ENCODE peak calls at places on chromosomes 6 and 20, in nine cellular contexts. Q, D, R, S, K, G, N, P and J are unnamed samples.

GRCh38 chr6:69865126-69865525 is 1.2 kb upstream of the COL19A1 start:
- DNase-seq in Q (no peak), R (no peak), N (no peak), S (no peak), K (no peak), G (no peak), D (no peak), P (no peak), J (no peak)

GRCh38 chr6:31836036-31836675 is 8.6 kb downstream of the HSPA1B start:
- DNase-seq in Q (no peak), S (no peak), G (no peak), P (no peak), R (peak), K (peak), D (no peak), N (no peak), J (no peak)

GRCh38 chr6:18488004-18488403 is 100.9 kb downstream of the RNF144B start:
- DNase-seq in S (no peak), Q (no peak), G (no peak), D (no peak), N (no peak), R (no peak), K (no peak), P (no peak), J (no peak)

GRCh38 chr6:105591053-105591452 is 188.2 kb upstream of the PREP start:
- DNase-seq in G (no peak), Q (no peak), K (no peak), N (no peak), S (no peak), R (no peak), P (no peak), D (no peak), J (no peak)

GRCh38 chr6:103797738-103798137 is 1062.0 kb downstream of the HACE1 start:
- DNase-seq in R (no peak), D (no peak), Q (no peak), G (no peak), K (no peak), N (no peak), P (no peak), S (no peak), J (no peak)

GRCh38 chr6:155187994-155188706 is 75.7 kb upstream of the CLDN20 start:
- DNase-seq in R (no peak), Q (no peak), S (no peak), K (no peak), N (no peak), P (no peak), D (no peak), G (no peak), J (no peak)

GRCh38 chr6:80767808-80768207 is 661.3 kb downstream of the BCKDHB start:
- DNase-seq in N (no peak), G (no peak), R (peak), Q (no peak), P (peak), D (no peak), S (no peak), K (no peak), J (peak)

GRCh38 chr6:109308018-109308492 is 74.2 kb downstream of the CD164 start:
- DNase-seq in G (no peak), D (no peak), Q (peak), P (no peak), K (peak), S (no peak), R (peak), N (no peak), J (peak)

GRCh38 chr6:142118926-142119325 is 13.8 kb upstream of the GJE1 start:
- DNase-seq in N (no peak), G (no peak), R (no peak), P (no peak), D (no peak), K (no peak), S (no peak), Q (no peak), J (no peak)

GRCh38 chr6:51060262-51060762 is 241.6 kb downstream of the TFAP2B start:
- DNase-seq in G (no peak), D (no peak), S (no peak), R (no peak), Q (no peak), P (no peak), K (no peak), N (no peak), J (no peak)

GRCh38 chr6:169665289-169665688 is 36.5 kb downstream of the WDR27 start:
- DNase-seq in P (no peak), G (no peak), D (no peak), S (no peak), Q (no peak), N (no peak), R (no peak), K (no peak), J (no peak)

GRCh38 chr6:106685833-106686232 is 56.5 kb downstream of the QRSL1 start:
- DNase-seq in K (no peak), P (no peak), S (no peak), N (no peak), R (no peak), D (no peak), G (no peak), Q (no peak), J (no peak)

GRCh38 chr6:5125152-5126006 is 40.2 kb downstream of the PPP1R3G start:
- DNase-seq in Q (no peak), P (no peak), D (no peak), K (no peak), S (no peak), N (no peak), R (no peak), G (no peak), J (peak)

GRCh38 chr6:89048985-89049384 is 31.6 kb upstream of the PNRC1 start:
- DNase-seq in Q (no peak), S (no peak), N (no peak), R (no peak), K (no peak), G (no peak), P (no peak), D (no peak), J (no peak)

GRCh38 chr20:40683221-40683893 is 5.7 kb downstream of the MAFB start:
- DNase-seq in R (peak), D (no peak), K (no peak), S (peak), P (no peak), Q (no peak), N (no peak), G (no peak), J (no peak)

GRCh38 chr6:56851541-56852248 is 103.2 kb upstream of the BEND6 start:
- DNase-seq in G (no peak), N (no peak), K (peak), P (peak), D (peak), Q (peak), R (peak), S (no peak), J (no peak)

GRCh38 chr20:3323398-3323797 is 84.1 kb downstream of the DNAAF9 start:
- DNase-seq in G (no peak), R (no peak), N (no peak), P (no peak), K (peak), D (no peak), S (no peak), Q (no peak), J (no peak)

GRCh38 chr6:140107216-140107615 is 732.8 kb upstream of the CITED2 start:
- DNase-seq in D (no peak), P (no peak), N (no peak), S (no peak), K (no peak), R (no peak), Q (no peak), G (no peak), J (no peak)

GRCh38 chr20:23159923-23160445 is 73.9 kb upstream of the CD93 start:
- DNase-seq in Q (no peak), N (no peak), R (no peak), G (no peak), D (no peak), S (no peak), K (peak), P (no peak), J (no peak)

GRCh38 chr20:1333462-1334369 is 4.8 kb upstream of the SDCBP2 start:
- DNase-seq in S (no peak), P (no peak), Q (no peak), R (no peak), G (no peak), D (no peak), N (peak), K (no peak), J (no peak)

GRCh38 chr6:131917318-131917717 is 33.9 kb downstream of the CCN2 start:
- DNase-seq in Q (no peak), P (no peak), R (no peak), D (no peak), N (no peak), S (no peak), K (no peak), G (no peak), J (no peak)

GRCh38 chr6:353642-354614 is 37.6 kb upstream of the IRF4 start:
- DNase-seq in N (no peak), D (no peak), Q (peak), P (no peak), G (no peak), R (no peak), K (no peak), S (peak), J (no peak)

GRCh38 chr6:149560736-149561135 is 5.4 kb upstream of the GINM1 start:
- DNase-seq in Q (no peak), D (no peak), P (no peak), K (peak), R (no peak), N (no peak), G (no peak), S (no peak), J (no peak)

GRCh38 chr20:5065489-5066383 is 54.0 kb downstream of the PCNA start:
- DNase-seq in Q (peak), S (no peak), P (no peak), N (no peak), K (peak), G (peak), D (no peak), R (peak), J (peak)

GRCh38 chr20:17568972-17569471 is 853 bp upstream of the DSTN start:
- DNase-seq in G (no peak), D (peak), N (peak), K (peak), Q (peak), P (peak), S (peak), R (peak), J (peak)

GRCh38 chr20:60152792-60153191 is 194.6 kb downstream of the CDH26 start:
- DNase-seq in P (no peak), D (no peak), S (no peak), G (no peak), Q (no peak), R (no peak), N (no peak), K (no peak), J (no peak)

GRCh38 chr6:12582421-12583110 is 134.0 kb upstream of the PHACTR1 start:
- DNase-seq in R (no peak), N (no peak), K (no peak), P (no peak), S (no peak), Q (no peak), G (no peak), D (no peak), J (no peak)

GRCh38 chr20:48722002-48722731 is 105.6 kb downstream of the PREX1 start:
- DNase-seq in K (peak), P (no peak), N (peak), D (no peak), S (no peak), G (no peak), R (no peak), Q (peak), J (no peak)

GRCh38 chr20:19907326-19908056 is 109.7 kb upstream of the NAA20 start:
- DNase-seq in R (no peak), P (no peak), K (no peak), N (no peak), G (no peak), Q (no peak), D (no peak), S (no peak), J (no peak)

GRCh38 chr6:24719125-24719931 is at the start of gene C6orf62:
- DNase-seq in P (peak), S (peak), Q (peak), G (no peak), K (peak), N (peak), R (peak), D (no peak), J (no peak)

GRCh38 chr6:1864496-1864895 is 254.8 kb downstream of the FOXC1 start:
- DNase-seq in Q (no peak), N (no peak), R (no peak), K (no peak), P (no peak), S (no peak), G (no peak), D (no peak), J (no peak)

GRCh38 chr20:58457083-58457680 is 58.0 kb downstream of the APCDD1L start:
- DNase-seq in G (no peak), N (no peak), K (no peak), P (no peak), R (no peak), S (no peak), Q (no peak), D (no peak), J (no peak)
- TF ChIP-seq POLR2A in G (no peak), N (no peak), K (no peak), P (no peak), R (no peak), S (no peak), Q (no peak), D (no peak), J (no peak)

DNA sequence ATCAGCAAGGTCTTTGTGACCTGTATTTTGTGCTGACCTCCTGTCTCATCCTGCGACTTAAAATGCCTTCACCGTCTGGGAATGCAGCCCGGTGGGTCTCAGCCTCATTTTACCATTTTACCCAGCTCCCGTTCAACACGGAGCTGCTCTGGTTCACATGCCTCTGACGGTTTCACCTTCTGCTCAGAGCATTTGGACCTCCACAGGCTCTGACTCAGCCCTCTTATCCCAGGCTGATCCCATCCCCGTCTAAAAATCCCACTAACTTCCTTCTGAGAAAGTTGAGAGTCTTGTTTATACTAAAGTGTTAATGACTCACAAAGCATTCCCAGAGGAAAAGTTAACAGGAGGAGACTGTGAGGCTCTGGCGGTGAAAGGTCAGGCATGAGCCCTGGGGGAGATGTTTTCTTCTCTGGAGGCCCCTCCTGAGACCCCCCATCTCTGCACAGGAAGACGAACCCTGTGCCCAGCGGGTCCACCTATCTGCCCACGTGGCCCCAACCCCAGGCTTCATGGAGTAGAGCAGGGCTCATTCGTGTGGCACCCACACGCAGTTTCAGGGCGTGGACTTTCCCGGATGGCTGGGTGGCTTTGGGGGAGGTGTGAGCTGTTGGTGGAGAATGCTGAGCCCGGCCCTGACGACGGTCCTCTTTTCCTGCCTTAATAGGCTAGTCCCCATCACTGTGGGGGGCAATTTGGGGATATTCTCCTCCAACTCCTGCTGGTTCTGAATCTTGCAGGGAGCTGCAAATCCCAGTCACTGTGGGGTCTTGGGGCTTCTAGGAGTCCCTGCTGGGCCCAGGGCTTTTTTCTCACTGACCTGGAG is 3.3 kb upstream of the BIRC7 start:
- DNase-seq in S (peak), N (no peak), P (no peak), D (no peak), G (no peak), Q (no peak), R (no peak), K (no peak), J (peak)
- TF ChIP-seq POLR2A in S (no peak), N (no peak), P (no peak), D (no peak), G (no peak), Q (no peak), R (no peak), K (no peak), J (no peak)

GRCh38 chr20:50292324-50293243 is 102.0 kb downstream of the CEBPB start:
- DNase-seq in D (no peak), S (peak), R (peak), K (peak), P (peak), Q (peak), G (peak), N (peak), J (peak)
- TF ChIP-seq POLR2A in D (no peak), S (peak), R (peak), K (no peak), P (peak), Q (no peak), G (no peak), N (no peak), J (peak)

GRCh38 chr20:24948939-24949679 is at the start of gene CST7:
- DNase-seq in R (no peak), Q (peak), S (peak), K (no peak), D (peak), N (peak), G (no peak), P (no peak), J (no peak)
- TF ChIP-seq POLR2A in R (no peak), Q (no peak), S (peak), K (no peak), D (no peak), N (no peak), G (no peak), P (no peak), J (no peak)

GRCh38 chr20:51022227-51022802 is 592 bp downstream of the KCNG1 start:
- DNase-seq in N (no peak), P (no peak), K (no peak), Q (no peak), S (no peak), G (no peak), R (no peak), D (no peak), J (no peak)

GRCh38 chr20:51023617-51024155 is 779 bp upstream of the KCNG1 start:
- DNase-seq in N (no peak), G (no peak), Q (no peak), S (peak), K (no peak), R (no peak), D (no peak), P (no peak), J (no peak)

GRCh38 chr20:51021067-51022025 is 1.6 kb downstream of the KCNG1 start:
- DNase-seq in Q (no peak), R (no peak), S (no peak), K (no peak), P (no peak), N (no peak), G (no peak), D (no peak), J (no peak)

GRCh38 chr20:51024761-51025160 is 1.9 kb upstream of the KCNG1 start:
- DNase-seq in D (no peak), R (no peak), K (no peak), P (no peak), N (no peak), S (no peak), Q (no peak), G (no peak), J (no peak)

DNA sequence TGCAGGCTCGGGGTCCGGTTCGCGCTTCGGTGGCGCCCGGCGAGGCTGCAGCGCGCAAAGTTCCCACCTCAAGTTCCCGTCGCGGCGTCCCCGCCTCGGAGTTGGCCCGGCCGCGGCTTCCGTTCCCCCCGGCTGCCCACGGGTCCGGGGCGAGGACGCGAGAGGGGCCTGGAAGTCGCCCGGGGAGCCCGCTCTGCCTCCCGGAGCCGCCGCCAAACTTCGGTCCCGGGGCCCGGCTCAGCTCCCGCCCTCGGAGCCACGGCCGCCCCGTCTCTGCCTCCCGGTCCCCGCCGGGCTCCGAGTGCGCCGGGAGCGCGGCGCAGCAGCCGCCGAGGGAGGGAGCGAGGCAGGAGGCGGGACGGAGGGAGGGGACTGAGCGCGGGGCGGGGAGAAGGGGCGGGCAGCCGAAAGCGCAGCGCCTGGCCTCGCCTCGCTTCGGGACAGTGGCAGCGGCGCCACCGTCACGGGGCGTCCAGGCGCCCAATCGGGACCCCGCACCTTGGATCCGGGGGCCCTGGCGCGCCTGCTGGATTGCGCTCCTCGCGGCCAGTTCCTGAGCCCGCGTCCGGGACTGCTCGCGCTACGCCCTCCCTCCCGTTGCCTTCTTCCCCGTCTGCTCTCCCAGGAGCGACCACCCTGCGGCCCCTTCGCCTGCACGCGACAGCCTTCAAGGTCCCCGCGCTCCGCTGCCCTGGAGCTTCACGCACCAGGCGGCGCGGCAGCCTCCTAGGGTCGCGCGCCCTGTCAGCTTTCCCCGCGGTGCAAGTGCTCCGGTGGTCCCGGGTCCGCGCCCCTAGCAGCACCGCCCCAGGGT is at the start of gene KCNG1:
- DNase-seq in K (peak), R (peak), G (no peak), N (peak), Q (peak), D (peak), S (peak), P (peak), J (no peak)
- TF ChIP-seq POLR2A in K (no peak), R (peak), G (peak), N (peak), Q (no peak), D (no peak), S (no peak), P (peak), J (peak)

DNA sequence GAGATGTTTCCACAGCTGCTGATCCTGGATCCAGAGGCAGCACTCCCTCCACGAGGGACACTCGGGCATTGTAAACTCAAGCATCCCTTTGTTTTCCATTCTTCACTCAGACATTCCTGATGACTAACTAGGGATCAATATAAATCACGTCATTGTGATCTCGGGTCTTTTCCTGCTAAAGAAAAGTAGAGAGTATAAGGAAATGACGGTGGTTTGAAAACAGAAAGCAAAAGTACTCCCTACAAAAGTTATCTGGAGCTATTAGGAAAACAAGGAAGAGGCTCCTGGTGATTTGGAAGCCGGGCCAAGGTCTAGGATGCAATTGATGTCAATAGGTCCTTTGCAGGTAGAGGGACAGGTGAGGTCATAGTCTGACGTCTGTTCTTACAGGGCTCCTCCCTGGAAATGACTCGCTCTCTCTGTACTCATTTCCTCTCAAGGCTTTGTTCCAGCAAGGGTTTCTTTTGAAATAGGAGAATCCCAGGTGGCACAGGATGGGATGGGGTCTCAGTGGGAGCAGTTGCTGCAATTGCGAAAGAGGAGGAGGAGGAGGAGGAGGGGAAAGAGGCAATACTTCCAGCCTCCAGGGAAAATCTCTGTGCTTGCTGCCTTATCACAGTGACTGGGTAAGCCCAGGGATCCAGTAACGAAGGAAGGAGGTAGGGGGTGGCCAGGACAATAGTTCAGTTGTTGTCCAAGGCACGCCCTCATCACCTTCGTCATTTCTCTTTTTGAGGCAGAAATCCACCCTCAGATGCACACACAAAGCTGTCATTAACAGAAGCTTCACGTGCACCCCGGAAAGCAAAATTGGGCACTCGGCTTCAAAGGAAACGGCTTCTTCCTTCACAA is 222.9 kb downstream of the LY86 start:
- DNase-seq in P (peak), G (no peak), Q (peak), S (no peak), R (no peak), K (no peak), D (no peak), N (peak), J (peak)
- TF ChIP-seq POLR2A in P (no peak), G (no peak), Q (no peak), S (peak), R (no peak), K (no peak), D (no peak), N (no peak), J (no peak)